ENCODE peak calls at places on chromosome 3, in nine cellular contexts. L, C, N, R, I, T, S, J and Q are unnamed samples.

GRCh38 chr3:133629146-133629545 is 32.6 kb downstream of the TOPBP1 start:
- DNase-seq in J (no peak), S (no peak), C (no peak), L (no peak), T (no peak), R (no peak), N (no peak), I (no peak), Q (no peak)

GRCh38 chr3:132004571-132004970 is 30.2 kb downstream of the CPNE4 start:
- DNase-seq in I (no peak), C (peak; percentile 51), T (no peak), N (no peak), S (no peak), R (no peak), J (no peak), L (no peak), Q (no peak)

GRCh38 chr3:28317438-28318022 is 31.0 kb upstream of the ZCWPW2 start:
- DNase-seq in T (no peak), R (no peak), L (peak; percentile 67), C (peak; percentile 14), I (peak; percentile 13), J (peak; percentile 46), N (no peak), S (peak; percentile 40), Q (no peak)

GRCh38 chr3:154228561-154229216 is 95.6 kb downstream of the DHX36 start:
- DNase-seq in C (no peak), T (no peak), S (no peak), J (peak; percentile 59), R (no peak), I (no peak), L (no peak), N (no peak), Q (no peak)

GRCh38 chr3:165624761-165625160 is 212.5 kb downstream of the BCHE start:
- DNase-seq in T (no peak), S (no peak), L (no peak), J (peak; percentile 25), N (no peak), I (no peak), R (no peak), C (no peak), Q (no peak)

GRCh38 chr3:27677554-27677953 is 44.6 kb downstream of the EOMES start:
- DNase-seq in N (no peak), L (no peak), R (no peak), T (no peak), S (no peak), C (peak; percentile 90), I (no peak), J (peak; percentile 30), Q (no peak)

GRCh38 chr3:72145506-72146380 is 360.8 kb upstream of the PROK2 start:
- DNase-seq in T (no peak), N (no peak), L (peak; percentile 49), S (no peak), C (peak; percentile 86), J (peak; percentile 79), I (no peak), R (no peak), Q (no peak)

GRCh38 chr3:13539285-13539625 is 9.7 kb upstream of the FBLN2 start:
- DNase-seq in S (no peak), N (no peak), R (no peak), I (no peak), T (no peak), C (peak; percentile 59), J (peak; percentile 54), L (no peak), Q (no peak)

GRCh38 chr3:167032267-167032876 is 347.7 kb downstream of the ZBBX start:
- DNase-seq in L (peak; percentile 90), I (no peak), S (no peak), J (peak; percentile 71), T (no peak), C (no peak), N (no peak), R (no peak), Q (no peak)

GRCh38 chr3:24225027-24225743 is 269.5 kb downstream of the THRB start:
- DNase-seq in N (no peak), C (no peak), L (no peak), S (no peak), I (no peak), R (no peak), T (no peak), J (no peak), Q (no peak)

GRCh38 chr3:56748663-56749231 is 53.0 kb downstream of the ARHGEF3 start:
- DNase-seq in T (no peak), R (no peak), L (no peak), J (peak; percentile 23), S (no peak), N (no peak), I (no peak), C (no peak), Q (no peak)

GRCh38 chr3:140497331-140497730 is 180.5 kb upstream of the TRIM42 start:
- DNase-seq in S (no peak), J (no peak), R (no peak), C (no peak), I (no peak), L (no peak), T (no peak), N (no peak), Q (no peak)

GRCh38 chr3:144235489-144235888 is 263.9 kb downstream of the DIPK2A start:
- DNase-seq in J (no peak), R (no peak), L (peak; percentile 13), S (no peak), C (no peak), N (no peak), T (no peak), I (no peak), Q (no peak)

GRCh38 chr3:142735462-142735861 is 11.6 kb downstream of the TRPC1 start:
- DNase-seq in T (no peak), I (no peak), S (no peak), R (no peak), L (peak; percentile 76), N (no peak), J (no peak), C (no peak), Q (no peak)

GRCh38 chr3:66469220-66469640 is 31.6 kb downstream of the LRIG1 start:
- DNase-seq in I (no peak), R (no peak), S (peak; percentile 26), L (no peak), N (no peak), J (peak; percentile 58), T (no peak), C (no peak), Q (no peak)

GRCh38 chr3:134802428-134803050 is 7.5 kb downstream of the EPHB1 start:
- DNase-seq in N (no peak), J (no peak), C (no peak), L (peak; percentile 81), S (no peak), T (no peak), I (no peak), R (peak; percentile 34), Q (no peak)

GRCh38 chr3:13073976-13074375 is 747 bp upstream of the IQSEC1 start:
- DNase-seq in N (no peak), T (no peak), L (no peak), S (no peak), R (no peak), J (no peak), C (no peak), I (no peak), Q (no peak)

GRCh38 chr3:152241142-152242067 is 27.3 kb upstream of the MBNL1 start:
- DNase-seq in R (no peak), T (no peak), C (no peak), I (no peak), S (no peak), J (peak; percentile 31), N (no peak), L (no peak), Q (no peak)

GRCh38 chr3:174529298-174529697 is 329.8 kb upstream of the NAALADL2 start:
- DNase-seq in N (no peak), J (no peak), C (no peak), T (no peak), I (no peak), L (no peak), R (no peak), S (no peak), Q (no peak)

GRCh38 chr3:159045279-159045678 is 243.4 kb downstream of the MFSD1 start:
- DNase-seq in R (no peak), I (no peak), T (no peak), N (no peak), S (no peak), J (no peak), L (peak; percentile 87), C (no peak), Q (no peak)

GRCh38 chr3:67418539-67419529 is 235.6 kb downstream of the SUCLG2 start:
- DNase-seq in R (no peak), S (no peak), T (no peak), L (no peak), J (no peak), N (no peak), I (no peak), C (no peak), Q (no peak)

GRCh38 chr3:12908136-12908730 is 66.9 kb upstream of the RPL32 start:
- DNase-seq in C (no peak), L (no peak), S (no peak), I (no peak), N (no peak), T (no peak), R (no peak), J (no peak), Q (no peak)

GRCh38 chr3:145776782-145777408 is 384.1 kb downstream of the PLOD2 start:
- DNase-seq in J (peak; percentile 55), C (peak; percentile 17), R (no peak), N (no peak), T (peak; percentile 23), L (peak; percentile 55), I (no peak), S (no peak), Q (no peak)

GRCh38 chr3:32403663-32404062 is 12.0 kb downstream of the CMTM7 start:
- DNase-seq in C (no peak), L (peak; percentile 66), I (no peak), S (no peak), N (no peak), J (no peak), T (no peak), R (no peak), Q (no peak)

GRCh38 chr3:58388550-58389061 is 45.0 kb downstream of the PDHB start:
- DNase-seq in N (no peak), I (no peak), J (peak; percentile 77), L (no peak), R (no peak), T (no peak), S (no peak), C (peak; percentile 93), Q (no peak)

GRCh38 chr3:197541756-197542539 is 13.8 kb downstream of the BDH1 start:
- DNase-seq in R (no peak), T (peak; percentile 85), I (peak; percentile 7), S (no peak), N (no peak), J (peak; percentile 75), L (no peak), C (peak; percentile 55), Q (no peak)

GRCh38 chr3:183265713-183266417 is 12.8 kb downstream of the B3GNT5 start:
- DNase-seq in N (no peak), S (peak; percentile 69), R (no peak), I (peak; percentile 76), J (peak; percentile 73), C (no peak), L (peak; percentile 86), T (no peak), Q (peak; percentile 30)

GRCh38 chr3:100947119-100947518 is 46.1 kb downstream of the ABI3BP start:
- DNase-seq in N (no peak), I (no peak), R (no peak), T (no peak), J (no peak), C (no peak), L (no peak), S (no peak), Q (no peak)

GRCh38 chr3:95971573-95971972 is 842.8 kb upstream of the EPHA6 start:
- DNase-seq in L (no peak), J (peak; percentile 22), N (no peak), S (no peak), I (no peak), C (no peak), R (no peak), T (no peak), Q (no peak)

GRCh38 chr3:105369501-105370371 is 3.0 kb downstream of the ALCAM start:
- DNase-seq in C (peak; percentile 55), T (no peak), N (peak; percentile 9), I (peak; percentile 67), J (peak; percentile 84), R (no peak), L (peak; percentile 77), S (peak; percentile 4), Q (no peak)

GRCh38 chr3:57959407-57960173 is 48.6 kb upstream of the FLNB start:
- DNase-seq in S (no peak), L (peak; percentile 69), T (peak; percentile 68), I (no peak), R (no peak), C (no peak), J (no peak), N (no peak), Q (no peak)